ENCODE peak calls at places on chromosomes 6 and 20, in four cellular contexts. E is adrenal gland; I is CD8-positive, alpha-beta T cell; N is mesendoderm. H is an unnamed sample. For H3K4me1, the result is how much of the 10 kb centered on the place peaks cover.

GRCh38 chr6:73030257-73030656 is 195.0 kb downstream of the KHDC1L start:
- DNase-seq in E (no peak), I (no peak), N (no peak), H (no peak)

GRCh38 chr20:33648396-33649004 is 13.6 kb upstream of the C20orf144 start:
- DNase-seq in E (no peak), I (no peak), N (no peak), H (no peak)

GRCh38 chr6:11729083-11729482 is 49.5 kb downstream of the ADTRP start:
- DNase-seq in E (no peak), I (no peak), N (no peak), H (no peak)

GRCh38 chr6:56259682-56260081 is 12.3 kb upstream of the COL21A1 start:
- DNase-seq in E (no peak), I (no peak), N (no peak), H (no peak)

GRCh38 chr6:87667032-87667431 is 35.0 kb downstream of the AKIRIN2 start:
- DNase-seq in E (no peak), I (no peak), N (no peak), H (no peak)

GRCh38 chr6:32692019-32692418 is 25.6 kb upstream of the HLA-DQB1 start:
- DNase-seq in E (no peak), I (peak), N (peak), H (peak)

GRCh38 chr20:46087161-46087560 is 2.6 kb downstream of the NCOA5 start:
- DNase-seq in E (no peak), I (no peak), N (no peak), H (no peak)

GRCh38 chr20:38275815-38276550 is 15.4 kb upstream of the KIAA1755 start:
- DNase-seq in E (no peak), I (no peak), N (no peak), H (no peak)

GRCh38 chr20:10061641-10062040 is 26.9 kb downstream of the ANKEF1 start:
- DNase-seq in E (no peak), I (no peak), N (peak), H (no peak)

GRCh38 chr20:6588296-6588695 is 179.2 kb upstream of the BMP2 start:
- DNase-seq in E (peak), I (no peak), N (no peak), H (peak)

GRCh38 chr20:50151034-50151743 is 2.3 kb downstream of the PEDS1 start:
- DNase-seq in E (no peak), I (no peak), N (peak), H (peak)

GRCh38 chr6:50840112-50840813 is 21.6 kb downstream of the TFAP2B start:
- DNase-seq in E (no peak), I (no peak), N (no peak), H (no peak)

GRCh38 chr6:25248100-25248499 is 31.1 kb upstream of the CARMIL1 start:
- DNase-seq in E (no peak), I (no peak), N (no peak), H (no peak)

GRCh38 chr6:33696538-33697518 is 14.7 kb downstream of the UQCC2 start:
- DNase-seq in E (peak), I (peak), N (no peak), H (peak)

DNA sequence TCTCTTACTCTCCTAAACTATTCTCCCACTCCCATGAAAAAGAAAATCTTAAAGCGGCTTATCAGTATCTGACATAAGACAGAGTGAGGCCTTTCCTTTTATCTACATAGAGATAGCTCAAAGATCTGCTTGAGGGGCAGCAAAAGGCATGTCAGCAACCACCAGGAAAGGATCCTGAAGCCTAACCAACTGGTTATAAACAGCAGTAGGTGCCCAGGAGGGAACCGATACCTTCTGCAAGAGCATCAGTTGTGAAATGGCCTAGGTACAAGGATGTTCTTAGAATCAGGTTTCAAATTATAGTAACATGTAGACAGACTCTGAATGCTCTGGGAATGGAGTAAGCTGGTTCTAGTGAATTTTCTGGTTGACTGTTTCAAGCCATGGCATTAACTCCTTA is 21.4 kb downstream of the JARID2 start:
- DNase-seq in E (no peak), I (no peak), N (peak), H (no peak)
- H3K4me1 ChIP-seq in E (half or more), I (half or more), N (under half), H (under half)

GRCh38 chr20:64052326-64052722 is 2.9 kb upstream of the SOX18 start:
- DNase-seq in E (no peak), I (no peak), N (no peak), H (no peak)

GRCh38 chr20:64051033-64051452 is 1.6 kb upstream of the SOX18 start:
- DNase-seq in E (no peak), I (no peak), N (no peak), H (no peak)

GRCh38 chr20:64053841-64054661 is 4.6 kb upstream of the SOX18 start:
- DNase-seq in E (peak), I (no peak), N (peak), H (no peak)

GRCh38 chr20:64051532-64052325 is 2.3 kb upstream of the SOX18 start:
- DNase-seq in E (peak), I (no peak), N (no peak), H (no peak)

GRCh38 chr20:64052987-64053840 is 3.8 kb upstream of the SOX18 start:
- DNase-seq in E (no peak), I (no peak), N (no peak), H (no peak)
- H3K4me1 ChIP-seq in E (under half), I (under half), N (under half), H (under half)

DNA sequence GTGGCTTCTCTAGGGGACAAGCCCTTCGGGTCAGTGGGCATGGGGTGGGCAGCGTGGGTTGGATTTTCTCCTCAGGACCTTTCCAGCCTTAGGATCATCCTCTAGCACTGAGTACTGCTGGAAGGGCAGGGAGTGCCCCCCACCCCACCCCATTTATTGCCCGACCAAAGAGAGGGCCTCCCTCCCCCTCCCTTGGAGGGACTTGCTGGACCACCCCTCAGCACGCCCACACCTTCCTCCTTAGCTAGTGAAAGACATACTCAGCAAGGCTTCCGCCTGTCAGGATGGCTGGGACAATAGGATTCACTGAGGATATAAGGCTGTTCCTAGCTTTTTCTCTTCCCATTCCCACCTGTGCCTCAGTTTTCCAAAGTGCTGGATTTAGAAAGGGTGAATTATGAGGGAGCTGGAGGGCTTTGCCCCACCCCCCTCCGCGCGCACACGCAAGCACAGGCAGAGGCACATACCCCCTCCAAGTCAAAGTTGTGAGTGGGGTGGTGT is 859 bp upstream of the SLC29A1 start:
- DNase-seq in E (no peak), I (no peak), N (no peak), H (no peak)
- H3K4me1 ChIP-seq in E (half or more), I (under half), N (under half), H (under half)

GRCh38 chr6:101199441-101199840 is 194.1 kb upstream of the GRIK2 start:
- DNase-seq in E (no peak), I (no peak), N (no peak), H (peak)

GRCh38 chr6:101203664-101204063 is 189.8 kb upstream of the GRIK2 start:
- DNase-seq in E (no peak), I (no peak), N (no peak), H (no peak)

GRCh38 chr6:101208152-101208551 is 185.4 kb upstream of the GRIK2 start:
- DNase-seq in E (no peak), I (no peak), N (peak), H (peak)

GRCh38 chr6:101202975-101203374 is 190.5 kb upstream of the GRIK2 start:
- DNase-seq in E (no peak), I (no peak), N (no peak), H (peak)
- H3K4me1 ChIP-seq in E (under half), I (under half), N (under half), H (under half)

DNA sequence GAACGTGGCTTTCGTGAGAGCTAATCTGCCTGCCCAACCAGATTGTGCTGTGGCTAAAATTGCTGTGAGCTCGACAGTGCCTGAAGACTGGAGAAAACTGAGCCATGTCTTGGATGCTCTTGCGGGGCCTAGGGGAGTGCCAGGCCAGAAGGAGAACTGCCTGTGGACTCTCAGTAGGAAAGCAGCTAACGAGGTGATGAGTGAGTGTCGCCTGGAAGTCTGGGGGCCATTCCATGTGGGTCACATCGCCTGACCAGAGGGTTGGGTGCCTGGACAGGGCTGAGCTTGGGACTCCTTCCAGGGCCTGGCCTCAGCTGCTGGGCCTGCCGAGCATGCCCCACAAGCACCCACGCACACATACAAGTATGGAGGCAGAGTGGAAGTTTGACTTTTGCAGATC is 166.5 kb downstream of the VEGFA start:
- DNase-seq in E (no peak), I (no peak), N (peak), H (no peak)
- H3K4me1 ChIP-seq in E (under half), I (under half), N (under half), H (under half)

DNA sequence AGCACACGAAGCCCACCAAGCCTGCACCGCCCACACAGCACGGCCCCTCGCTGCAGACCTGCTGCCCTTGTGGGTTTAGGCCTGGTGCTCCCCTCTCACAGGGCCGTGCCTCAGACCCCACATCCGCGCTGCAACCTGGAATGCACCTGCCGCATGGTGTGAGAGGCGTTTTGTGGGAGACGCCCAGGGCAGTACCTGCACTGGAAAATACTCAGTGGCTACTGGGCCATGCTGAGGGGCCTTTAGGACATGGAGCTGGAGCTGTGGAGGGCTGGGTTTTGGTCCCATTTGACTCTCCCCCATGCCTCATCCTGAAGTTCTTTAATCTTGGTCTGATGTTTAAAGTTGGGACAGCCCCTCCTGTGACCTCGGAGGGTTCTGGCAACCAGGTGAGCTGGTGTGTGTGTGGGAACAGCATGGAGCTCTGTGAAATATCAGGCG is 116.3 kb downstream of the ERMARD start:
- DNase-seq in E (no peak), I (no peak), N (no peak), H (no peak)
- H3K4me1 ChIP-seq in E (under half), I (under half), N (under half), H (under half)

GRCh38 chr20:25248501-25249172 is 752 bp downstream of the PYGB start:
- DNase-seq in E (peak), I (no peak), N (peak), H (no peak)
- H3K4me1 ChIP-seq in E (under half), I (under half), N (under half), H (under half)

GRCh38 chr20:36145877-36146707 is 8.4 kb upstream of the EPB41L1 start:
- DNase-seq in E (peak), I (no peak), N (no peak), H (peak)
- H3K4me1 ChIP-seq in E (under half), I (under half), N (under half), H (under half)

GRCh38 chr20:57676517-57677322 is 33.1 kb downstream of the PMEPA1 start:
- DNase-seq in E (no peak), I (no peak), N (no peak), H (peak)
- H3K4me1 ChIP-seq in E (under half), I (under half), N (under half), H (under half)

H was measured in small intestine.